ENCODE peak calls at places on chromosomes 13 and 19, in nine cellular contexts. L is adrenal gland; A is sigmoid colon; V is CD8-positive, alpha-beta memory T cell; M is transverse colon; Z is gastrocnemius medialis; G is prostate gland; B is SK-N-SH; W is neuronal stem cell. I is an unnamed sample. For H3K4me1, the result is how much of the 10 kb centered on the place peaks cover.

GRCh38 chr13:109055850-109056249 is 426.4 kb downstream of the MYO16 start:
- DNase-seq in B (no peak), V (no peak), G (no peak), A (no peak), M (no peak), L (no peak), W (no peak), Z (no peak), I (no peak)

GRCh38 chr13:44710576-44710975 is 134.4 kb upstream of the TSC22D1 start:
- DNase-seq in B (no peak), G (no peak), A (no peak), L (no peak), M (no peak), W (no peak), V (no peak), Z (no peak), I (peak)

GRCh38 chr19:10553943-10554381 is 10.3 kb downstream of the ATG4D start:
- DNase-seq in M (peak), B (no peak), A (no peak), W (no peak), G (no peak), L (no peak), Z (no peak), V (peak), I (no peak)

GRCh38 chr13:87331178-87331577 is 340.0 kb upstream of the SLITRK5 start:
- DNase-seq in W (no peak), Z (no peak), L (peak), G (peak), M (no peak), B (no peak), V (no peak), A (no peak), I (peak)

GRCh38 chr13:74039154-74039553 is 95.0 kb downstream of the KLF12 start:
- DNase-seq in A (no peak), L (no peak), V (no peak), B (no peak), G (no peak), W (no peak), M (no peak), Z (no peak), I (no peak)

GRCh38 chr19:16594131-16594586 is 21.9 kb upstream of the SLC35E1 start:
- DNase-seq in M (peak), B (no peak), L (no peak), V (no peak), Z (no peak), G (no peak), W (no peak), A (no peak), I (no peak)

GRCh38 chr13:98461525-98462240 is 115.2 kb downstream of the STK24 start:
- DNase-seq in M (no peak), A (peak), W (no peak), V (no peak), G (no peak), Z (no peak), L (no peak), B (no peak), I (no peak)

GRCh38 chr13:25114220-25114619 is 18.3 kb downstream of the PABPC3 start:
- DNase-seq in A (peak), V (peak), L (peak), Z (peak), B (peak), G (peak), W (peak), M (peak), I (peak)

GRCh38 chr13:31310781-31311180 is 111.0 kb downstream of the B3GLCT start:
- DNase-seq in Z (peak), L (no peak), W (no peak), B (no peak), G (peak), M (no peak), A (no peak), V (no peak), I (no peak)

GRCh38 chr19:17948967-17949930 is 16.4 kb downstream of the CCDC124 start:
- DNase-seq in V (peak), B (no peak), A (no peak), M (no peak), W (no peak), L (no peak), Z (no peak), G (no peak), I (no peak)

GRCh38 chr19:18415177-18415867 is 3.9 kb upstream of the SSBP4 start:
- DNase-seq in V (no peak), Z (peak), B (no peak), G (no peak), L (peak), W (no peak), A (peak), M (peak), I (peak)

GRCh38 chr13:51995677-51996551 is 15.3 kb downstream of the ATP7B start:
- DNase-seq in L (no peak), G (peak), V (no peak), W (no peak), A (no peak), B (no peak), Z (no peak), M (peak), I (peak)

GRCh38 chr19:45008554-45008953 is 7.3 kb downstream of the RELB start:
- DNase-seq in A (no peak), G (no peak), V (no peak), L (no peak), M (peak), B (no peak), W (no peak), Z (no peak), I (no peak)

GRCh38 chr19:30799854-30800755 is 427.9 kb downstream of the ZNF536 start:
- DNase-seq in G (peak), B (no peak), A (no peak), W (peak), V (no peak), Z (no peak), M (peak), L (peak), I (no peak)

GRCh38 chr13:110706570-110707378 is 858 bp upstream of the CARS2 start:
- DNase-seq in G (no peak), W (no peak), V (no peak), B (no peak), A (no peak), M (no peak), L (no peak), Z (no peak), I (no peak)

GRCh38 chr13:110702089-110702488 is 3.8 kb downstream of the CARS2 start:
- DNase-seq in Z (no peak), A (no peak), G (no peak), V (no peak), L (no peak), B (no peak), W (no peak), M (no peak), I (no peak)

GRCh38 chr13:110705826-110706569 is at the start of gene CARS2:
- DNase-seq in Z (peak), L (peak), W (peak), G (peak), B (peak), M (peak), V (peak), A (peak), I (peak)

GRCh38 chr13:110702591-110703526 is 3.1 kb downstream of the CARS2 start:
- DNase-seq in L (peak), V (no peak), Z (peak), W (no peak), G (no peak), M (no peak), B (peak), A (peak), I (peak)

GRCh38 chr13:110705356-110705825 is 525 bp downstream of the CARS2 start:
- DNase-seq in Z (no peak), L (no peak), G (no peak), B (no peak), W (no peak), A (no peak), M (no peak), V (no peak), I (peak)
- H3K4me1 ChIP-seq in Z (under half), L (under half), G (under half), B (under half), W (under half), A (under half), M (under half), V (under half), I (under half)

DNA sequence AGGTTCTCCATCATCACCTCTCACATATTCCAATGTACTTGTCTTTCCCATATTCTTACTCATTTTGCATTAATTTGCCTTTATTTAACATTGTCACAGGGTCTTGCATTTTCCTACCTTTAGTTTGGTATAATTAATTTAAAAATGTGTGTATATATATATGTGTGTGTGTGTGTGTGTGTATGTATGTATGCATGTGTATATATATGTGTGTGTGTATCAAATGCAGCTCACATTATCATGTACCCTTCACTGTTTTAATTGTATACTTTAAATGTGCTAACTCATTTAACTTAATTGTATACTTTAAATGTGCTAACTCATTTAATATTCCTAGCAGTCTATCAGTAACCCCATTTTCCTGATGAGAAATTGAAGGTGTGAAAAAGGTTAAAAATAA is 104.5 kb downstream of the PCDH9 start:
- DNase-seq in L (no peak), B (no peak), A (no peak), G (no peak), M (no peak), Z (no peak), W (no peak), V (no peak), I (no peak)
- H3K4me1 ChIP-seq in L (under half), B (under half), A (under half), G (under half), M (under half), Z (under half), W (under half), V (under half), I (under half)

DNA sequence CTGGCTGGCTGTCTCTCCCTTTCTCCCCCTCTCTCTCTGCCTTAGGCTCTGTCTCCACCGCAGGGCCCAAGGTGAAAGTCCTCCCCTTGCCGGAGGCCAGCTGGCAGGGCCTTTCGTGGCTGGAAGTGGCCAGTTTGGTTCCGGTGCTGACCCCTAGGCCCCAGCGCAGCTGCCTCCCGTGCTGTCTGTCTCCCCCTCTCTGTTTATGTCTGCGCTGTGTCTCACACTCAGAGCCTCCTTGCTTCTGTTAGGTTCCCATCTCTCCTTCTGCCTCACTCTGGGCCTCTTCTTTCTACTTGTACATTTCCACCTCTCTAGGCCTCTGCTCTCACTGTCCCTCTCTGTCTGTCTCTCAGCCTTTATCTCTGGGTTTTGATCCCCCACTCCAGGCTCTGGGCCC is 13.1 kb downstream of the CCDC97 start:
- DNase-seq in L (peak), Z (no peak), G (no peak), B (no peak), A (peak), W (no peak), M (no peak), V (no peak), I (peak)
- H3K4me1 ChIP-seq in L (under half), Z (under half), G (under half), B (half or more), A (half or more), W (under half), M (under half), V (under half), I (half or more)

GRCh38 chr13:50310734-50311133 is 295.5 kb downstream of the KCNRG start:
- DNase-seq in Z (no peak), A (no peak), G (no peak), W (no peak), B (no peak), M (no peak), L (no peak), V (no peak), I (no peak)
- H3K4me1 ChIP-seq in Z (under half), A (under half), G (under half), W (under half), B (under half), M (under half), L (under half), V (under half), I (under half)

GRCh38 chr19:4533835-4534424 is 1.1 kb downstream of the PLIN5 start:
- DNase-seq in W (no peak), A (no peak), G (no peak), M (no peak), L (no peak), V (no peak), B (no peak), Z (peak), I (no peak)
- H3K4me1 ChIP-seq in W (under half), A (under half), G (under half), M (under half), L (under half), V (under half), B (under half), Z (under half), I (under half)

GRCh38 chr13:20221772-20222171 is 10.3 kb downstream of the GJB6 start:
- DNase-seq in W (no peak), G (no peak), A (no peak), Z (no peak), M (no peak), L (no peak), V (no peak), B (no peak), I (no peak)
- H3K4me1 ChIP-seq in W (under half), G (under half), A (under half), Z (under half), M (under half), L (under half), V (under half), B (under half), I (under half)

GRCh38 chr19:55482128-55482961 is 2.6 kb upstream of the NAT14 start:
- DNase-seq in Z (no peak), W (no peak), V (no peak), G (no peak), B (no peak), M (no peak), L (no peak), A (no peak), I (no peak)
- H3K4me1 ChIP-seq in Z (under half), W (under half), V (under half), G (under half), B (under half), M (under half), L (under half), A (under half), I (under half)

GRCh38 chr19:38661996-38662395 is 14.5 kb downstream of the ACTN4 start:
- DNase-seq in L (no peak), B (no peak), W (no peak), M (peak), V (no peak), A (no peak), G (peak), Z (no peak), I (no peak)
- H3K4me1 ChIP-seq in L (half or more), B (half or more), W (half or more), M (half or more), V (half or more), A (half or more), G (half or more), Z (half or more), I (half or more)